ENCODE peak calls at places on chromosomes 4 and X, in five cellular contexts. One of them, this sample, is unnamed.

GRCh38 chrX:39133971-39134370 is 332.7 kb downstream of the MID1IP1 start:
- DNase-seq in esophagus squamous epithelium: no peak
- DNase-seq in heart left ventricle: peak
- DNase-seq in lower lobe of right lung: no peak
- DNase-seq in cardiac muscle cell: no peak
- DNase-seq in this sample: no peak

GRCh38 chrX:140503714-140504351 is 1.0 kb downstream of the SOX3 start:
- DNase-seq in esophagus squamous epithelium: no peak
- DNase-seq in heart left ventricle: no peak
- DNase-seq in lower lobe of right lung: no peak
- DNase-seq in cardiac muscle cell: peak
- DNase-seq in this sample: no peak

GRCh38 chr4:90495936-90496335 is 368.7 kb downstream of the CCSER1 start:
- DNase-seq in esophagus squamous epithelium: no peak
- DNase-seq in heart left ventricle: no peak
- DNase-seq in lower lobe of right lung: no peak
- DNase-seq in cardiac muscle cell: no peak
- DNase-seq in this sample: no peak

GRCh38 chr4:7736436-7737267 is 203.0 kb downstream of the AFAP1 start:
- DNase-seq in esophagus squamous epithelium: no peak
- DNase-seq in heart left ventricle: no peak
- DNase-seq in lower lobe of right lung: peak
- DNase-seq in cardiac muscle cell: peak
- DNase-seq in this sample: no peak

GRCh38 chr4:23364167-23364566 is 525.7 kb downstream of the PPARGC1A start:
- DNase-seq in esophagus squamous epithelium: no peak
- DNase-seq in heart left ventricle: no peak
- DNase-seq in lower lobe of right lung: no peak
- DNase-seq in cardiac muscle cell: no peak
- DNase-seq in this sample: no peak

GRCh38 chrX:55750256-55750655 is 32.7 kb downstream of the RRAGB start:
- DNase-seq in esophagus squamous epithelium: no peak
- DNase-seq in heart left ventricle: no peak
- DNase-seq in lower lobe of right lung: no peak
- DNase-seq in cardiac muscle cell: no peak
- DNase-seq in this sample: no peak

GRCh38 chr4:53805291-53805690 is 214.0 kb upstream of the LNX1 start:
- DNase-seq in esophagus squamous epithelium: no peak
- DNase-seq in heart left ventricle: no peak
- DNase-seq in lower lobe of right lung: no peak
- DNase-seq in cardiac muscle cell: no peak
- DNase-seq in this sample: no peak

GRCh38 chr4:36053931-36054330 is 190.4 kb downstream of the ARAP2 start:
- DNase-seq in esophagus squamous epithelium: no peak
- DNase-seq in heart left ventricle: no peak
- DNase-seq in lower lobe of right lung: no peak
- DNase-seq in cardiac muscle cell: no peak
- DNase-seq in this sample: no peak

GRCh38 chr4:179196511-179196910 is 1754.3 kb upstream of the AGA start:
- DNase-seq in esophagus squamous epithelium: no peak
- DNase-seq in heart left ventricle: no peak
- DNase-seq in lower lobe of right lung: no peak
- DNase-seq in cardiac muscle cell: no peak
- DNase-seq in this sample: no peak

GRCh38 chrX:11381464-11381863 is 88.3 kb downstream of the AMELX start:
- DNase-seq in esophagus squamous epithelium: peak
- DNase-seq in heart left ventricle: peak
- DNase-seq in lower lobe of right lung: no peak
- DNase-seq in cardiac muscle cell: peak
- DNase-seq in this sample: no peak

GRCh38 chrX:142978130-142978684 is 47.5 kb upstream of the SPANXN4 start:
- DNase-seq in esophagus squamous epithelium: no peak
- DNase-seq in heart left ventricle: no peak
- DNase-seq in lower lobe of right lung: no peak
- DNase-seq in cardiac muscle cell: no peak
- DNase-seq in this sample: no peak

GRCh38 chr4:98627883-98628282 is 30.5 kb downstream of the TSPAN5 start:
- DNase-seq in esophagus squamous epithelium: no peak
- DNase-seq in heart left ventricle: no peak
- DNase-seq in lower lobe of right lung: no peak
- DNase-seq in cardiac muscle cell: peak
- DNase-seq in this sample: no peak

GRCh38 chrX:41478397-41478911 is 31.3 kb downstream of the NYX start:
- DNase-seq in esophagus squamous epithelium: no peak
- DNase-seq in heart left ventricle: no peak
- DNase-seq in lower lobe of right lung: no peak
- DNase-seq in cardiac muscle cell: no peak
- DNase-seq in this sample: no peak

GRCh38 chrX:16465081-16465876 is 184.7 kb upstream of the S100G start:
- DNase-seq in esophagus squamous epithelium: no peak
- DNase-seq in heart left ventricle: no peak
- DNase-seq in lower lobe of right lung: no peak
- DNase-seq in cardiac muscle cell: no peak
- DNase-seq in this sample: no peak

DNA sequence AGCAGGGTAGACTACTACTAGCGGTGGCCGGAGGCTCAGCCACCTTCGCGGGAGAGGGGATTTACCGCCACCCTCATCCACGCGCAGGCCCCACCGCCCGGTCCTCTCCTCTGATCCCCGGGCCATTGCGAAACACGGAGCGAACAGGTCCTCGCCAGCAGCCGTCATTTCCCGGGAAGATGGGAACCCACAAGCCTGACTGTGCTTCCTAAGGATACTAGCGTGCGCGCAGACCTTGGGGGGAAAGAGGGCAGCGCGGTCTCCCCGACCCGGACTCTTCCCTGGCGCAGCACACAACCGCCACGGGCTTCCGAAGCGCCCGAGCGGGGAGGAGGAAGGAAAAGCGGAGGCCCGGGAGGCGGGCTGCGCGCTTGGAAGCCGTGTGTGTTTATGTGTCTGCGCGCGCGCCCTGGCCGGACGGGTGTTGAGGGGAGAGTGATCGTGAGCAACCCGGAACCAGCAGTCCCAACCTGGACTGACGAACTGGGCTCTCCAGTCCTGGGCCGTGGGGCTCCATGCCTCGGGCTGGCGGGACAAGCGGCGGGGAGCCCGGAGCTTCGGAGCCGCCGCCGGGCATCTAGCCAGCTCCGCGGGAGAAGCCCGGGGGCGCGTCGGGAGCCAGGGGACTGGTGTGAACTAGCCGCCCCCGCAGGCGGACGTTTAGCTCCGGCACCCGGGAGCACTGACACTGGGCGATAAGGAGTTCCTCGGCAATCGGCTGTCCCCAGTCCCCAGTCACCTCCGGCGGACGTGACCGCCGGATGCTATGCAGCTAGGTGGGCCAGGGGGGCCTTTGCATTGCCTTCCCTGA is 74.6 kb upstream of the BCOR start:
- DNase-seq in esophagus squamous epithelium: no peak
- DNase-seq in heart left ventricle: peak
- DNase-seq in lower lobe of right lung: peak
- DNase-seq in cardiac muscle cell: peak
- DNase-seq in this sample: peak
- H3K4me3 ChIP-seq in esophagus squamous epithelium: peak
- H3K4me3 ChIP-seq in heart left ventricle: peak
- H3K4me3 ChIP-seq in lower lobe of right lung: peak
- H3K4me3 ChIP-seq in cardiac muscle cell: peak
- H3K4me3 ChIP-seq in this sample: peak

DNA sequence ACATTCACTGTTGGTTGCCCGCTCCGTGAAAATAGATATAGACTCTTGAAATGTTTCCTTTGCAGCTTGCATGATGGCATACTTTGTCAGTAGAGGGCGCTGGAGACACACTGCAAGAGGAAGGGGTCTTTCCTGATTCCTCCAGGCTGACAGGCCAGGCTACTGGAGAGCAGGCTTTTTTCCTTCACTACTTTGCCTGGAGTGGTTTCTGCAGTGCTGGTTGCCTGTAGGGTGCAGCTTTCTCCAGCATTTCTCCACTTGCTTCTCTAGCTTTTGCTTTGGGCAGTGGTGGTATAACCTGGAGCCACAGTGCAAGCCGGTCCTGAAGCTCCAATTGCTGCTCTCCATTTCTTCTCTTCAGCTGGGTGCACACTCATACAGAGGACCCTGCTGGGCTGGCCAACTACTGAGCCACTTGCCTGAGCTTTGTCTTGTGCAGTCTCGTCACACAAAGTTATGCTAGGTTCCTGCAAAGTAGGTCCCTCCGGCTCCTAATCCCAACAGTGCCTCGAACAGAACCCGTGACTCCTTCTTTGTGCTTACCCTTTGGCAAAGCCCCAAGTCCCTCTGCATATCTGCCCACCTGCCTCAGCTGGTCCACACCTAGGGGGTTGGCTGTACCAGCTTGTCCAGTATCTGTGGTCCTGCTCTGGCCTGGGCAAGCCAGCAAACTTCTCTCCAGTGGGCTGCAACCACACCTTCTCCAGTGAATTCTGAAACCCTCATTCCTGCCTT is 46.3 kb downstream of the RASSF6 start:
- DNase-seq in esophagus squamous epithelium: no peak
- DNase-seq in heart left ventricle: peak
- DNase-seq in lower lobe of right lung: peak
- DNase-seq in cardiac muscle cell: peak
- DNase-seq in this sample: no peak
- H3K27ac ChIP-seq in esophagus squamous epithelium: no peak
- H3K27ac ChIP-seq in heart left ventricle: no peak
- H3K27ac ChIP-seq in lower lobe of right lung: no peak
- H3K27ac ChIP-seq in cardiac muscle cell: no peak
- H3K27ac ChIP-seq in this sample: no peak

DNA sequence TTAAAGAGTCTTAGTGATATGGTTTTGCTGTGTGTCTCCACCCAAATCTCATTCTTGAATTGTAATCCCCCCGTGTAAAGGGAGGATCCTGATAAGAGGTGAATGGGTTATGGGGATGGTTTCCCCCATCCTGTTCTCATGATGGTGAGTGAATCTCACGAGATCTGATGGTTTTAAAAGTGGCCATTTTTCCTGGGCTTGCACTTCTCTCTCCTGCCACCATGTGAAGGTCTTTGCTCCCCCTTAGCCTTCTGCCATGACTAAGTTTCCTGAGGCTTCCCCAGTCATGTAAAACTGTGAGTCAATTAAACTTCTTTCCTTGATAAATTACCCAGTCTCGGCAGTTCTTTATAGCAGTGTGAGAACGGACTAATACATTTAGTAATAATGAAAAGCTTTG is 46.9 kb downstream of the ANTXR2 start:
- DNase-seq in esophagus squamous epithelium: no peak
- DNase-seq in heart left ventricle: no peak
- DNase-seq in lower lobe of right lung: no peak
- DNase-seq in cardiac muscle cell: no peak
- DNase-seq in this sample: no peak
- TF ChIP-seq CTCF in esophagus squamous epithelium: no peak
- TF ChIP-seq CTCF in heart left ventricle: no peak
- TF ChIP-seq CTCF in lower lobe of right lung: no peak
- TF ChIP-seq CTCF in cardiac muscle cell: no peak
- TF ChIP-seq CTCF in this sample: no peak

DNA sequence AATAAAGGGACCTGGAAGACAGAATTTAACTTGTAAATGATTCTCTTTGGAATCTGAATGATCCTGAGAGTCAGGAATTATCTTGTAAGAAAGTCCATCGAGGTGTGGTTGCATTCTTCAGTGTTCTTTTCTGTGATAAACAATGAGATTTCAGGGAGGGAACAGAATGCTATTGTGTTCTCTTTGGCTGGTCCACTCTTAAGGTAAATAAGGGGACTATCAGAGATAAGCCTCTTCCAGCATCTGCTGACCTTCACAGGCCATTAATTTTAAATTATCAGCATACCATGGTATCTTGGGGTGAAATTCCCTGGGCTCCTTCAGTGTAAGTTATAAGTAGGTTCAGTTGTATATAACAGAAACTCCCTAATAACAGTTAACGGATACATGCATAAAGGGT is 107.1 kb upstream of the ARHGAP24 start:
- DNase-seq in esophagus squamous epithelium: no peak
- DNase-seq in heart left ventricle: no peak
- DNase-seq in lower lobe of right lung: no peak
- DNase-seq in cardiac muscle cell: no peak
- DNase-seq in this sample: no peak
- H3K4me3 ChIP-seq in esophagus squamous epithelium: no peak
- H3K4me3 ChIP-seq in heart left ventricle: no peak
- H3K4me3 ChIP-seq in lower lobe of right lung: no peak
- H3K4me3 ChIP-seq in cardiac muscle cell: no peak
- H3K4me3 ChIP-seq in this sample: no peak

GRCh38 chrX:119871245-119871598 is 311 bp downstream of the RNF113A start:
- DNase-seq in esophagus squamous epithelium: no peak
- DNase-seq in heart left ventricle: no peak
- DNase-seq in lower lobe of right lung: peak
- DNase-seq in cardiac muscle cell: no peak
- DNase-seq in this sample: no peak
- H3K27ac ChIP-seq in esophagus squamous epithelium: peak
- H3K27ac ChIP-seq in heart left ventricle: peak
- H3K27ac ChIP-seq in lower lobe of right lung: peak
- H3K27ac ChIP-seq in cardiac muscle cell: peak
- H3K27ac ChIP-seq in this sample: peak

GRCh38 chr4:32607978-32608377 is 1887.8 kb downstream of the PCDH7 start:
- DNase-seq in esophagus squamous epithelium: no peak
- DNase-seq in heart left ventricle: no peak
- DNase-seq in lower lobe of right lung: no peak
- DNase-seq in cardiac muscle cell: no peak
- DNase-seq in this sample: no peak
- TF ChIP-seq CTCF in esophagus squamous epithelium: no peak
- TF ChIP-seq CTCF in heart left ventricle: no peak
- TF ChIP-seq CTCF in lower lobe of right lung: no peak
- TF ChIP-seq CTCF in cardiac muscle cell: no peak
- TF ChIP-seq CTCF in this sample: no peak

GRCh38 chr4:112509243-112510190 is 6.5 kb downstream of the NEUROG2 start:
- DNase-seq in esophagus squamous epithelium: no peak
- DNase-seq in heart left ventricle: no peak
- DNase-seq in lower lobe of right lung: no peak
- DNase-seq in cardiac muscle cell: no peak
- DNase-seq in this sample: no peak

GRCh38 chr4:112514079-112514448 is 1.9 kb downstream of the NEUROG2 start:
- DNase-seq in esophagus squamous epithelium: no peak
- DNase-seq in heart left ventricle: no peak
- DNase-seq in lower lobe of right lung: no peak
- DNase-seq in cardiac muscle cell: no peak
- DNase-seq in this sample: no peak

GRCh38 chr4:112511294-112512118 is 4.5 kb downstream of the NEUROG2 start:
- DNase-seq in esophagus squamous epithelium: no peak
- DNase-seq in heart left ventricle: no peak
- DNase-seq in lower lobe of right lung: no peak
- DNase-seq in cardiac muscle cell: no peak
- DNase-seq in this sample: no peak

GRCh38 chr4:112510191-112510467 is 5.9 kb downstream of the NEUROG2 start:
- DNase-seq in esophagus squamous epithelium: no peak
- DNase-seq in heart left ventricle: no peak
- DNase-seq in lower lobe of right lung: no peak
- DNase-seq in cardiac muscle cell: no peak
- DNase-seq in this sample: no peak

GRCh38 chr4:112510468-112511293 is 5.3 kb downstream of the NEUROG2 start:
- DNase-seq in esophagus squamous epithelium: no peak
- DNase-seq in heart left ventricle: no peak
- DNase-seq in lower lobe of right lung: no peak
- DNase-seq in cardiac muscle cell: no peak
- DNase-seq in this sample: no peak
- H3K4me3 ChIP-seq in esophagus squamous epithelium: no peak
- H3K4me3 ChIP-seq in heart left ventricle: peak
- H3K4me3 ChIP-seq in lower lobe of right lung: no peak
- H3K4me3 ChIP-seq in cardiac muscle cell: peak
- H3K4me3 ChIP-seq in this sample: no peak

GRCh38 chr4:118351851-118352827 is 664 bp downstream of the PRSS12 start:
- DNase-seq in esophagus squamous epithelium: no peak
- DNase-seq in heart left ventricle: no peak
- DNase-seq in lower lobe of right lung: peak
- DNase-seq in cardiac muscle cell: no peak
- DNase-seq in this sample: peak
- H3K27ac ChIP-seq in esophagus squamous epithelium: peak
- H3K27ac ChIP-seq in heart left ventricle: no peak
- H3K27ac ChIP-seq in lower lobe of right lung: peak
- H3K27ac ChIP-seq in cardiac muscle cell: no peak
- H3K27ac ChIP-seq in this sample: peak